ENCODE peak calls at places on chromosomes 6 and 20, in six cellular contexts. R is bronchial epithelial cell, T is posterior cingulate gyrus, S is colonic mucosa, V is NCI-H2171 treated with DMSO at 0.1 percent for 48 hours, N is activated gamma-delta T cell. B is an unnamed sample.

GRCh38 chr6:49557177-49557576 is 6.7 kb downstream of the C6orf141 start:
- DNase-seq in R (no peak), T (no peak), S (no peak), V (no peak), N (no peak), B (no peak)

GRCh38 chr6:133923938-133924593 is 29.0 kb upstream of the TBPL1 start:
- DNase-seq in R (peak), T (peak), S (peak), V (peak), N (no peak), B (peak)

GRCh38 chr6:108780784-108781183 is 67.4 kb upstream of the ARMC2 start:
- DNase-seq in R (no peak), T (no peak), S (no peak), V (no peak), N (no peak), B (no peak)

GRCh38 chr6:108947114-108947854 is 99.1 kb downstream of the ARMC2 start:
- DNase-seq in R (peak), T (no peak), S (no peak), V (peak), N (no peak), B (peak)

GRCh38 chr20:43799150-43799711 is 72.4 kb upstream of the GTSF1L start:
- DNase-seq in R (no peak), T (no peak), S (no peak), V (peak), N (no peak), B (peak)

GRCh38 chr6:108156180-108156937 is 9.5 kb upstream of the NR2E1 start:
- DNase-seq in R (peak), T (no peak), S (no peak), V (peak), N (no peak), B (peak)

GRCh38 chr6:37624606-37625574 is 72.8 kb downstream of the MDGA1 start:
- DNase-seq in R (peak), T (peak), S (peak), V (peak), N (no peak), B (peak)

GRCh38 chr6:30510419-30510818 is 21.1 kb downstream of the HLA-E start:
- DNase-seq in R (no peak), T (no peak), S (peak), V (no peak), N (no peak), B (no peak)

GRCh38 chr6:22250486-22250885 is 46.4 kb downstream of the PRL start:
- DNase-seq in R (no peak), T (no peak), S (no peak), V (peak), N (no peak), B (no peak)

GRCh38 chr6:16086970-16087369 is 41.9 kb upstream of the MYLIP start:
- DNase-seq in R (no peak), T (no peak), S (no peak), V (no peak), N (no peak), B (no peak)

GRCh38 chr20:62321521-62321948 is 18.7 kb downstream of the ADRM1 start:
- DNase-seq in R (peak), T (no peak), S (peak), V (no peak), N (no peak), B (peak)

GRCh38 chr6:149210376-149210775 is 107.1 kb upstream of the TAB2 start:
- DNase-seq in R (peak), T (no peak), S (no peak), V (no peak), N (no peak), B (peak)

GRCh38 chr6:87772597-87773530 is 70.8 kb upstream of the AKIRIN2 start:
- DNase-seq in R (no peak), T (no peak), S (no peak), V (peak), N (no peak), B (no peak)

GRCh38 chr20:16607364-16608264 is 34.4 kb upstream of the KIF16B start:
- DNase-seq in R (no peak), T (no peak), S (peak), V (no peak), N (no peak), B (peak)

GRCh38 chr6:116475151-116475550 is 14.0 kb downstream of the CALHM6 start:
- DNase-seq in R (no peak), T (no peak), S (no peak), V (no peak), N (no peak), B (no peak)

GRCh38 chr6:1757133-1757532 is 147.4 kb downstream of the FOXC1 start:
- DNase-seq in R (no peak), T (no peak), S (no peak), V (peak), N (no peak), B (no peak)

GRCh38 chr6:134093007-134093573 is 40.7 kb upstream of the SLC2A12 start:
- DNase-seq in R (no peak), T (no peak), S (no peak), V (no peak), N (no peak), B (peak)

GRCh38 chr20:11247943-11248475 is 574.2 kb upstream of the JAG1 start:
- DNase-seq in R (no peak), T (no peak), S (no peak), V (no peak), N (no peak), B (no peak)

B was measured in PC-3.